ENCODE peak calls at places on chromosomes 13 and 19, in five cellular contexts. One of them, this sample, is unnamed.

GRCh38 chr19:53947624-53948023 is 15.1 kb upstream of the CACNG8 start:
- DNase-seq in body of pancreas: no peak
- DNase-seq in stimulated activated CD8-positive, alpha-beta memory T cell treated with anti-CD3 and anti-CD28 coated beads, Interleukin-4, amount 100 ng/mL, for 1 hour: no peak
- DNase-seq in NCI-H1694: no peak
- DNase-seq in KBM-7: no peak
- DNase-seq in this sample: no peak

GRCh38 chr13:109114991-109115390 is 485.6 kb downstream of the MYO16 start:
- DNase-seq in body of pancreas: no peak
- DNase-seq in stimulated activated CD8-positive, alpha-beta memory T cell treated with anti-CD3 and anti-CD28 coated beads, Interleukin-4, amount 100 ng/mL, for 1 hour: no peak
- DNase-seq in NCI-H1694: no peak
- DNase-seq in KBM-7: no peak
- DNase-seq in this sample: no peak

GRCh38 chr19:41705393-41706174 is 2.8 kb upstream of the CEACAM5 start:
- DNase-seq in body of pancreas: peak; percentile 31
- DNase-seq in stimulated activated CD8-positive, alpha-beta memory T cell treated with anti-CD3 and anti-CD28 coated beads, Interleukin-4, amount 100 ng/mL, for 1 hour: no peak
- DNase-seq in NCI-H1694: no peak
- DNase-seq in KBM-7: peak; percentile 45
- DNase-seq in this sample: no peak

GRCh38 chr13:113448545-113448884 is 4.8 kb downstream of the ADPRHL1 start:
- DNase-seq in body of pancreas: peak; percentile 79
- DNase-seq in stimulated activated CD8-positive, alpha-beta memory T cell treated with anti-CD3 and anti-CD28 coated beads, Interleukin-4, amount 100 ng/mL, for 1 hour: no peak
- DNase-seq in NCI-H1694: no peak
- DNase-seq in KBM-7: no peak
- DNase-seq in this sample: no peak

GRCh38 chr13:110070046-110070445 is 236.9 kb downstream of the COL4A1 start:
- DNase-seq in body of pancreas: no peak
- DNase-seq in stimulated activated CD8-positive, alpha-beta memory T cell treated with anti-CD3 and anti-CD28 coated beads, Interleukin-4, amount 100 ng/mL, for 1 hour: no peak
- DNase-seq in NCI-H1694: no peak
- DNase-seq in KBM-7: no peak
- DNase-seq in this sample: no peak

GRCh38 chr19:31610036-31610435 is 260.8 kb upstream of the TSHZ3 start:
- DNase-seq in body of pancreas: no peak
- DNase-seq in stimulated activated CD8-positive, alpha-beta memory T cell treated with anti-CD3 and anti-CD28 coated beads, Interleukin-4, amount 100 ng/mL, for 1 hour: no peak
- DNase-seq in NCI-H1694: no peak
- DNase-seq in KBM-7: no peak
- DNase-seq in this sample: no peak

GRCh38 chr19:48836089-48837017 is at the start of gene HSD17B14:
- DNase-seq in body of pancreas: peak; percentile 22
- DNase-seq in stimulated activated CD8-positive, alpha-beta memory T cell treated with anti-CD3 and anti-CD28 coated beads, Interleukin-4, amount 100 ng/mL, for 1 hour: no peak
- DNase-seq in NCI-H1694: peak; percentile 41
- DNase-seq in KBM-7: no peak
- DNase-seq in this sample: no peak

GRCh38 chr19:18049390-18049789 is 37.3 kb downstream of the IL12RB1 start:
- DNase-seq in body of pancreas: peak; percentile 75
- DNase-seq in stimulated activated CD8-positive, alpha-beta memory T cell treated with anti-CD3 and anti-CD28 coated beads, Interleukin-4, amount 100 ng/mL, for 1 hour: no peak
- DNase-seq in NCI-H1694: no peak
- DNase-seq in KBM-7: no peak
- DNase-seq in this sample: no peak

GRCh38 chr13:60755380-60756163 is 358.6 kb downstream of the TDRD3 start:
- DNase-seq in body of pancreas: no peak
- DNase-seq in stimulated activated CD8-positive, alpha-beta memory T cell treated with anti-CD3 and anti-CD28 coated beads, Interleukin-4, amount 100 ng/mL, for 1 hour: no peak
- DNase-seq in NCI-H1694: no peak
- DNase-seq in KBM-7: no peak
- DNase-seq in this sample: no peak

GRCh38 chr13:35349673-35350278 is 126.7 kb downstream of the MAB21L1 start:
- DNase-seq in body of pancreas: no peak
- DNase-seq in stimulated activated CD8-positive, alpha-beta memory T cell treated with anti-CD3 and anti-CD28 coated beads, Interleukin-4, amount 100 ng/mL, for 1 hour: no peak
- DNase-seq in NCI-H1694: no peak
- DNase-seq in KBM-7: no peak
- DNase-seq in this sample: no peak

GRCh38 chr19:35596366-35596999 is 10.5 kb downstream of the PMIS2 start:
- DNase-seq in body of pancreas: no peak
- DNase-seq in stimulated activated CD8-positive, alpha-beta memory T cell treated with anti-CD3 and anti-CD28 coated beads, Interleukin-4, amount 100 ng/mL, for 1 hour: no peak
- DNase-seq in NCI-H1694: no peak
- DNase-seq in KBM-7: no peak
- DNase-seq in this sample: peak; percentile 15

GRCh38 chr13:79604752-79605151 is 123.8 kb downstream of the NDFIP2 start:
- DNase-seq in body of pancreas: no peak
- DNase-seq in stimulated activated CD8-positive, alpha-beta memory T cell treated with anti-CD3 and anti-CD28 coated beads, Interleukin-4, amount 100 ng/mL, for 1 hour: no peak
- DNase-seq in NCI-H1694: no peak
- DNase-seq in KBM-7: no peak
- DNase-seq in this sample: no peak

GRCh38 chr19:38304866-38305429 is 897 bp downstream of the C19orf33 start:
- DNase-seq in body of pancreas: peak; percentile 84
- DNase-seq in stimulated activated CD8-positive, alpha-beta memory T cell treated with anti-CD3 and anti-CD28 coated beads, Interleukin-4, amount 100 ng/mL, for 1 hour: no peak
- DNase-seq in NCI-H1694: no peak
- DNase-seq in KBM-7: no peak
- DNase-seq in this sample: no peak

GRCh38 chr19:18696023-18696422 is 12.5 kb downstream of the CRTC1 start:
- DNase-seq in body of pancreas: no peak
- DNase-seq in stimulated activated CD8-positive, alpha-beta memory T cell treated with anti-CD3 and anti-CD28 coated beads, Interleukin-4, amount 100 ng/mL, for 1 hour: no peak
- DNase-seq in NCI-H1694: no peak
- DNase-seq in KBM-7: no peak
- DNase-seq in this sample: no peak

GRCh38 chr19:48367855-48368254 is 3.7 kb downstream of the SYNGR4 start:
- DNase-seq in body of pancreas: no peak
- DNase-seq in stimulated activated CD8-positive, alpha-beta memory T cell treated with anti-CD3 and anti-CD28 coated beads, Interleukin-4, amount 100 ng/mL, for 1 hour: no peak
- DNase-seq in NCI-H1694: no peak
- DNase-seq in KBM-7: no peak
- DNase-seq in this sample: no peak

This sample was measured in iPS DF 19.7.